ENCODE peak calls at places on chromosomes 2 and 18, in seven cellular contexts. C is H9, R is AG04450, G is sigmoid colon, M is A549, P is tibial artery, T is colonic mucosa. X is an unnamed sample.

GRCh38 chr2:218301176-218301819 is 9.0 kb upstream of the TMBIM1 start:
- DNase-seq in C (peak; percentile 88), R (peak; percentile 66), G (peak; percentile 91), M (peak; percentile 90), P (peak; percentile 87), T (peak; percentile 94), X (no peak)

GRCh38 chr2:166092889-166093288 is 34.9 kb downstream of the SCN1A start:
- DNase-seq in C (no peak), R (peak; percentile 53), G (no peak), M (no peak), P (no peak), T (no peak), X (no peak)

GRCh38 chr2:117217145-117217544 is 597.3 kb upstream of the DDX18 start:
- DNase-seq in C (no peak), R (no peak), G (no peak), M (no peak), P (no peak), T (no peak), X (no peak)

GRCh38 chr18:47876813-47877212 is 53.6 kb downstream of the SMAD2 start:
- DNase-seq in C (no peak), R (no peak), G (no peak), M (peak; percentile 7), P (no peak), T (no peak), X (no peak)

GRCh38 chr2:5690231-5690630 is 2.0 kb upstream of the SOX11 start:
- DNase-seq in C (no peak), R (no peak), G (no peak), M (no peak), P (no peak), T (no peak), X (no peak)

GRCh38 chr2:179532890-179533289 is 268.3 kb upstream of the SESTD1 start:
- DNase-seq in C (no peak), R (no peak), G (no peak), M (no peak), P (no peak), T (no peak), X (no peak)

GRCh38 chr2:77479895-77480294 is 42.3 kb downstream of the LRRTM4 start:
- DNase-seq in C (no peak), R (no peak), G (no peak), M (no peak), P (no peak), T (no peak), X (no peak)

GRCh38 chr2:188787661-188788044 is 186.5 kb upstream of the COL3A1 start:
- DNase-seq in C (no peak), R (no peak), G (no peak), M (no peak), P (no peak), T (no peak), X (no peak)

GRCh38 chr18:50297621-50298442 is 10.3 kb upstream of the CXXC1 start:
- DNase-seq in C (peak; percentile 85), R (no peak), G (peak; percentile 85), M (peak; percentile 24), P (peak; percentile 65), T (peak; percentile 77), X (no peak)

GRCh38 chr2:38076710-38077430 is 919 bp upstream of the CYP1B1 start:
- DNase-seq in C (peak; percentile 84), R (peak; percentile 42), G (peak; percentile 88), M (peak; percentile 93), P (peak; percentile 67), T (peak; percentile 57), X (peak; percentile 52)

GRCh38 chr2:15818881-15819280 is 121.5 kb upstream of the MYCN start:
- DNase-seq in C (no peak), R (no peak), G (no peak), M (no peak), P (no peak), T (no peak), X (no peak)

GRCh38 chr2:236208281-236208900 is 40.2 kb upstream of the GBX2 start:
- DNase-seq in C (no peak), R (no peak), G (no peak), M (no peak), P (no peak), T (no peak), X (no peak)

GRCh38 chr2:66573412-66573811 is 138.5 kb downstream of the MEIS1 start:
- DNase-seq in C (peak; percentile 77), R (no peak), G (no peak), M (no peak), P (no peak), T (no peak), X (no peak)

GRCh38 chr2:68750592-68751396 is 16.2 kb downstream of the ARHGAP25 start:
- DNase-seq in C (peak; percentile 14), R (no peak), G (no peak), M (no peak), P (no peak), T (peak; percentile 14), X (no peak)

GRCh38 chr2:39593439-39594393 is 72.0 kb upstream of the TMEM178A start:
- DNase-seq in C (peak; percentile 76), R (peak; percentile 73), G (no peak), M (peak; percentile 79), P (no peak), T (no peak), X (peak; percentile 26)

GRCh38 chr2:28649481-28650260 is 102.0 kb upstream of the PPP1CB start:
- DNase-seq in C (no peak), R (no peak), G (peak; percentile 24), M (no peak), P (no peak), T (no peak), X (no peak)

GRCh38 chr2:7011376-7012083 is 94.3 kb downstream of the RNF144A start:
- DNase-seq in C (no peak), R (no peak), G (no peak), M (no peak), P (no peak), T (no peak), X (no peak)

GRCh38 chr2:184030978-184031377 is 567.4 kb upstream of the ZNF804A start:
- DNase-seq in C (no peak), R (no peak), G (no peak), M (no peak), P (no peak), T (no peak), X (no peak)

GRCh38 chr18:9855686-9856085 is 30.1 kb upstream of the TXNDC2 start:
- DNase-seq in C (no peak), R (no peak), G (peak; percentile 84), M (no peak), P (no peak), T (no peak), X (no peak)

GRCh38 chr18:9858642-9859041 is 27.1 kb upstream of the TXNDC2 start:
- DNase-seq in C (no peak), R (no peak), G (no peak), M (no peak), P (no peak), T (no peak), X (no peak)

GRCh38 chr18:9854801-9855676 is 30.7 kb upstream of the TXNDC2 start:
- DNase-seq in C (no peak), R (no peak), G (peak; percentile 87), M (no peak), P (no peak), T (no peak), X (no peak)

GRCh38 chr18:9859232-9859631 is 26.5 kb upstream of the TXNDC2 start:
- DNase-seq in C (no peak), R (no peak), G (no peak), M (no peak), P (no peak), T (no peak), X (no peak)

GRCh38 chr18:9856097-9856496 is 29.7 kb upstream of the TXNDC2 start:
- DNase-seq in C (no peak), R (no peak), G (no peak), M (no peak), P (no peak), T (no peak), X (no peak)
- H3K27ac ChIP-seq in C (no peak overlapping the region), R (no peak overlapping the region), G (peak overlapping the region; percentile 88), M (peak overlapping the region; percentile 46), P (peak overlapping the region; percentile 82), T (peak overlapping the region; percentile 9), X (no peak overlapping the region)

GRCh38 chr2:211132046-211132445 is 575.6 kb downstream of the CPS1 start:
- DNase-seq in C (no peak), R (no peak), G (no peak), M (no peak), P (no peak), T (no peak), X (no peak)
- H3K27ac ChIP-seq in C (no peak overlapping the region), R (no peak overlapping the region), G (no peak overlapping the region), M (no peak overlapping the region), P (no peak overlapping the region), T (no peak overlapping the region), X (no peak overlapping the region)

GRCh38 chr18:63236990-63237389 is 82.6 kb downstream of the BCL2 start:
- DNase-seq in C (no peak), R (no peak), G (no peak), M (no peak), P (peak; percentile 62), T (no peak), X (no peak)
- H3K27ac ChIP-seq in C (no peak overlapping the region), R (peak overlapping the region; percentile 31), G (peak overlapping the region; percentile 88), M (peak overlapping the region; percentile 51), P (peak overlapping the region; percentile 82), T (peak overlapping the region; percentile 62), X (peak overlapping the region; percentile 82)

GRCh38 chr2:241871538-241872312 is 2.2 kb downstream of the RTP5 start:
- DNase-seq in C (no peak), R (no peak), G (no peak), M (no peak), P (no peak), T (no peak), X (no peak)

GRCh38 chr2:241872313-241872642 is 2.7 kb downstream of the RTP5 start:
- DNase-seq in C (no peak), R (no peak), G (no peak), M (no peak), P (no peak), T (no peak), X (no peak)

GRCh38 chr2:241869087-241869961 is at the start of gene RTP5:
- DNase-seq in C (no peak), R (no peak), G (no peak), M (no peak), P (no peak), T (no peak), X (no peak)

GRCh38 chr2:241870081-241870541 is 582 bp downstream of the RTP5 start:
- DNase-seq in C (no peak), R (no peak), G (no peak), M (no peak), P (no peak), T (no peak), X (no peak)

DNA sequence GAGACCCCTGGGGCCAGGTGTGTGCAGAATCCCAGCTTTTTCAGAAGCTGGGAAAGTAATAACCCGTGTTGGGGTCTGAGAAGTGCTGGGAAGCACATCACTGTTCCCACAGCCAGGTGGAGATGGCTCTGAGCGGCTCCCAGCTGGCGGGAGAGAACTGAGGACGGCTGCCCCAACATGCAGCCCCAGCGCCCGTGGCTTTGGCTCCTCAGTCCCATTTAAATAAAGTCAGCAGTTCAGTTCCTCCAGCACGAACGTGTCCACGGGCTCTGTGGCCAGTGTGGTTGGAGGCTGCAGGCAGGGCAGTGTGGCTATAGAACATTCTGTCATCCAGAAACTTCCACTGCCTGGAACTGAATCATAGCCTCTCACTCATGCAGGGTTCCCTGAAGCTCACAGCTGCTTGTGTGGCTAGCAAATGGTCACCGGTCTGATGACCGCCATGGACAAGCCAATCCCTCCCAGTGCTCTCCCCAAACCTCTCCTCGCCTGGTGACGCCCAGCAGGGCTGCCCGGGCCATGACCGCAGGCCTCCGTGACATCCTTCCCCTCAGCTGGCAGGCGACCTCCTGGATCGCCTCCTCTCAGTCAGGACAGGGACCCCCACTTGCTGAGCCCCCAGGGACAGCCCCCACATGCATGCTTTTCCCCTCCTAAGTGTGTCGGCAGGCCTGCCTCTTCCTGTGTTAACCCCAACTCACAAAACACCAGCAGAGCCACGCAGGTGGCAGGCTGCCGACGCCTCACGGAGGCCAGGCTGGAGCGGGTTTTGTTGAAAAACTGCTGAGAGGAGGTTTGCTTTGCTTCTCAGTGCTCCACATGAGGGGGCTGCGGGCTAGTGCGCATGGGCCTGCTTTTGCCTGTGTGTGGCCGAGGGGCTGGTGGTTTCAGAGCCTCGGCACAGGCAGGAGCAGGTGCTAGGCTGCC is 1.3 kb downstream of the RTP5 start:
- DNase-seq in C (no peak), R (no peak), G (no peak), M (no peak), P (no peak), T (no peak), X (no peak)
- H3K27ac ChIP-seq in C (no peak overlapping the region), R (no peak overlapping the region), G (no peak overlapping the region), M (no peak overlapping the region), P (no peak overlapping the region), T (no peak overlapping the region), X (no peak overlapping the region)